ENCODE peak calls at places on chromosomes 4 and X, in eight cellular contexts. One of them, this sample, is unnamed.

GRCh38 chr4:37717575-37717974 is 31.4 kb upstream of the RELL1 start:
- DNase-seq in fibroblast of lung: peak; percentile 77
- DNase-seq in astrocyte: peak; percentile 63
- DNase-seq in astrocyte of the cerebellum: peak; percentile 23
- DNase-seq in CD4-positive, alpha-beta memory T cell: no peak
- DNase-seq in Caco-2: no peak
- DNase-seq in body of pancreas: no peak
- DNase-seq in lower leg skin: no peak
- DNase-seq in this sample: no peak

GRCh38 chr4:121125486-121125885 is 38.6 kb downstream of the TNIP3 start:
- DNase-seq in fibroblast of lung: no peak
- DNase-seq in astrocyte: no peak
- DNase-seq in astrocyte of the cerebellum: no peak
- DNase-seq in CD4-positive, alpha-beta memory T cell: no peak
- DNase-seq in Caco-2: no peak
- DNase-seq in body of pancreas: no peak
- DNase-seq in lower leg skin: no peak
- DNase-seq in this sample: no peak

GRCh38 chr4:131499139-131499873 is 1649.8 kb upstream of the PCDH10 start:
- DNase-seq in fibroblast of lung: peak; percentile 89
- DNase-seq in astrocyte: peak; percentile 92
- DNase-seq in astrocyte of the cerebellum: peak; percentile 93
- DNase-seq in CD4-positive, alpha-beta memory T cell: no peak
- DNase-seq in Caco-2: no peak
- DNase-seq in body of pancreas: no peak
- DNase-seq in lower leg skin: no peak
- DNase-seq in this sample: no peak

GRCh38 chr4:169089004-169089403 is 78.9 kb upstream of the CBR4 start:
- DNase-seq in fibroblast of lung: no peak
- DNase-seq in astrocyte: no peak
- DNase-seq in astrocyte of the cerebellum: no peak
- DNase-seq in CD4-positive, alpha-beta memory T cell: no peak
- DNase-seq in Caco-2: no peak
- DNase-seq in body of pancreas: no peak
- DNase-seq in lower leg skin: no peak
- DNase-seq in this sample: no peak

GRCh38 chr4:52751349-52751911 is at the start of gene ERVMER34-1:
- DNase-seq in fibroblast of lung: peak; percentile 27
- DNase-seq in astrocyte: peak; percentile 8
- DNase-seq in astrocyte of the cerebellum: no peak
- DNase-seq in CD4-positive, alpha-beta memory T cell: no peak
- DNase-seq in Caco-2: peak; percentile 94
- DNase-seq in body of pancreas: peak; percentile 79
- DNase-seq in lower leg skin: no peak
- DNase-seq in this sample: no peak

GRCh38 chrX:140099221-140099620 is 133.9 kb upstream of the CXorf66 start:
- DNase-seq in fibroblast of lung: no peak
- DNase-seq in astrocyte: no peak
- DNase-seq in astrocyte of the cerebellum: no peak
- DNase-seq in CD4-positive, alpha-beta memory T cell: no peak
- DNase-seq in Caco-2: no peak
- DNase-seq in body of pancreas: no peak
- DNase-seq in lower leg skin: no peak
- DNase-seq in this sample: no peak

GRCh38 chr4:175412744-175413143 is 399.3 kb downstream of the GPM6A start:
- DNase-seq in fibroblast of lung: peak; percentile 93
- DNase-seq in astrocyte: peak; percentile 91
- DNase-seq in astrocyte of the cerebellum: peak; percentile 60
- DNase-seq in CD4-positive, alpha-beta memory T cell: no peak
- DNase-seq in Caco-2: no peak
- DNase-seq in body of pancreas: no peak
- DNase-seq in lower leg skin: no peak
- DNase-seq in this sample: no peak

GRCh38 chrX:149453030-149453429 is 52.1 kb downstream of the IDS start:
- DNase-seq in fibroblast of lung: peak; percentile 45
- DNase-seq in astrocyte: peak; percentile 37
- DNase-seq in astrocyte of the cerebellum: no peak
- DNase-seq in CD4-positive, alpha-beta memory T cell: no peak
- DNase-seq in Caco-2: no peak
- DNase-seq in body of pancreas: no peak
- DNase-seq in lower leg skin: peak; percentile 29
- DNase-seq in this sample: no peak

GRCh38 chrX:45843518-45843917 is 642.8 kb upstream of the DIPK2B start:
- DNase-seq in fibroblast of lung: no peak
- DNase-seq in astrocyte: no peak
- DNase-seq in astrocyte of the cerebellum: no peak
- DNase-seq in CD4-positive, alpha-beta memory T cell: peak; percentile 24
- DNase-seq in Caco-2: no peak
- DNase-seq in body of pancreas: no peak
- DNase-seq in lower leg skin: no peak
- DNase-seq in this sample: peak; percentile 14

GRCh38 chr4:138450546-138450945 is 208.4 kb upstream of the SLC7A11 start:
- DNase-seq in fibroblast of lung: no peak
- DNase-seq in astrocyte: no peak
- DNase-seq in astrocyte of the cerebellum: no peak
- DNase-seq in CD4-positive, alpha-beta memory T cell: no peak
- DNase-seq in Caco-2: no peak
- DNase-seq in body of pancreas: no peak
- DNase-seq in lower leg skin: no peak
- DNase-seq in this sample: no peak
- H3K4me3 ChIP-seq in fibroblast of lung: no peak overlapping the region
- H3K4me3 ChIP-seq in astrocyte: no peak overlapping the region
- H3K4me3 ChIP-seq in astrocyte of the cerebellum: no peak overlapping the region
- H3K4me3 ChIP-seq in CD4-positive, alpha-beta memory T cell: no peak overlapping the region
- H3K4me3 ChIP-seq in Caco-2: no peak overlapping the region
- H3K4me3 ChIP-seq in body of pancreas: no peak overlapping the region
- H3K4me3 ChIP-seq in lower leg skin: no peak overlapping the region
- H3K4me3 ChIP-seq in this sample: no peak overlapping the region

GRCh38 chr4:150960079-150960478 is 55.0 kb downstream of the LRBA start:
- DNase-seq in fibroblast of lung: peak; percentile 38
- DNase-seq in astrocyte: no peak
- DNase-seq in astrocyte of the cerebellum: no peak
- DNase-seq in CD4-positive, alpha-beta memory T cell: no peak
- DNase-seq in Caco-2: no peak
- DNase-seq in body of pancreas: no peak
- DNase-seq in lower leg skin: no peak
- DNase-seq in this sample: no peak

GRCh38 chr4:150964754-150965153 is 50.3 kb downstream of the LRBA start:
- DNase-seq in fibroblast of lung: no peak
- DNase-seq in astrocyte: no peak
- DNase-seq in astrocyte of the cerebellum: no peak
- DNase-seq in CD4-positive, alpha-beta memory T cell: no peak
- DNase-seq in Caco-2: no peak
- DNase-seq in body of pancreas: no peak
- DNase-seq in lower leg skin: no peak
- DNase-seq in this sample: no peak

GRCh38 chr4:150961566-150961965 is 53.5 kb downstream of the LRBA start:
- DNase-seq in fibroblast of lung: no peak
- DNase-seq in astrocyte: no peak
- DNase-seq in astrocyte of the cerebellum: no peak
- DNase-seq in CD4-positive, alpha-beta memory T cell: no peak
- DNase-seq in Caco-2: no peak
- DNase-seq in body of pancreas: no peak
- DNase-seq in lower leg skin: no peak
- DNase-seq in this sample: no peak

GRCh38 chr4:150962245-150962644 is 52.8 kb downstream of the LRBA start:
- DNase-seq in fibroblast of lung: peak; percentile 32
- DNase-seq in astrocyte: no peak
- DNase-seq in astrocyte of the cerebellum: no peak
- DNase-seq in CD4-positive, alpha-beta memory T cell: no peak
- DNase-seq in Caco-2: no peak
- DNase-seq in body of pancreas: no peak
- DNase-seq in lower leg skin: no peak
- DNase-seq in this sample: peak; percentile 74

DNA sequence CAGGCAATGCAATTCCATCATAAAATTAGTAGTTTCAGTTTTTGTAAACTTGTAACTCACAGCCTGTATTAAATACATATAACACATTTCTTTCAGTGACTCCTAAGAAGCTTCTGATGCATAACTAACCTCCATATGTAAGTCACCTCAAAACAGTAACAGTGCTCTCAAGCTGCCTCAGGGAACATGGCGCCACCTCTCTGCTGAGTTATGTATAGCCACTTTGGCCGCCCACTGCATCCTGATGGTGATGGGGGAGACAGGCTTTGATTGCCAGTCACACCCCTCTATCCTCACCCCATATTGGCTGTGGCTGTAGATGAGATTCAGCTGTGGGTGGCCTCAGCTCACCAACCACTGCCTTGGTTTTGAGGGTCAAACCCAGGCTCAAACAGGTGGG is 54.3 kb downstream of the LRBA start:
- DNase-seq in fibroblast of lung: no peak
- DNase-seq in astrocyte: no peak
- DNase-seq in astrocyte of the cerebellum: no peak
- DNase-seq in CD4-positive, alpha-beta memory T cell: no peak
- DNase-seq in Caco-2: peak; percentile 45
- DNase-seq in body of pancreas: no peak
- DNase-seq in lower leg skin: no peak
- DNase-seq in this sample: peak; percentile 33
- H3K4me3 ChIP-seq in fibroblast of lung: no peak overlapping the region
- H3K4me3 ChIP-seq in astrocyte: no peak overlapping the region
- H3K4me3 ChIP-seq in astrocyte of the cerebellum: no peak overlapping the region
- H3K4me3 ChIP-seq in CD4-positive, alpha-beta memory T cell: no peak overlapping the region
- H3K4me3 ChIP-seq in Caco-2: no peak overlapping the region
- H3K4me3 ChIP-seq in body of pancreas: no peak overlapping the region
- H3K4me3 ChIP-seq in lower leg skin: no peak overlapping the region
- H3K4me3 ChIP-seq in this sample: no peak overlapping the region

GRCh38 chr4:142551513-142552280 is 294.4 kb downstream of the INPP4B start:
- DNase-seq in fibroblast of lung: peak; percentile 68
- DNase-seq in astrocyte: peak; percentile 61
- DNase-seq in astrocyte of the cerebellum: no peak
- DNase-seq in CD4-positive, alpha-beta memory T cell: no peak
- DNase-seq in Caco-2: no peak
- DNase-seq in body of pancreas: no peak
- DNase-seq in lower leg skin: no peak
- DNase-seq in this sample: no peak
- H3K4me3 ChIP-seq in fibroblast of lung: no peak overlapping the region
- H3K4me3 ChIP-seq in astrocyte: no peak overlapping the region
- H3K4me3 ChIP-seq in astrocyte of the cerebellum: no peak overlapping the region
- H3K4me3 ChIP-seq in CD4-positive, alpha-beta memory T cell: no peak overlapping the region
- H3K4me3 ChIP-seq in Caco-2: no peak overlapping the region
- H3K4me3 ChIP-seq in body of pancreas: no peak overlapping the region
- H3K4me3 ChIP-seq in lower leg skin: no peak overlapping the region
- H3K4me3 ChIP-seq in this sample: no peak overlapping the region

GRCh38 chr4:159098482-159099127 is 4.3 kb upstream of the RAPGEF2 start:
- DNase-seq in fibroblast of lung: no peak
- DNase-seq in astrocyte: no peak
- DNase-seq in astrocyte of the cerebellum: no peak
- DNase-seq in CD4-positive, alpha-beta memory T cell: no peak
- DNase-seq in Caco-2: no peak
- DNase-seq in body of pancreas: no peak
- DNase-seq in lower leg skin: no peak
- DNase-seq in this sample: no peak
- H3K4me3 ChIP-seq in fibroblast of lung: no peak overlapping the region
- H3K4me3 ChIP-seq in astrocyte: no peak overlapping the region
- H3K4me3 ChIP-seq in astrocyte of the cerebellum: no peak overlapping the region
- H3K4me3 ChIP-seq in CD4-positive, alpha-beta memory T cell: no peak overlapping the region
- H3K4me3 ChIP-seq in Caco-2: no peak overlapping the region
- H3K4me3 ChIP-seq in body of pancreas: no peak overlapping the region
- H3K4me3 ChIP-seq in lower leg skin: no peak overlapping the region
- H3K4me3 ChIP-seq in this sample: no peak overlapping the region

GRCh38 chr4:85669992-85670548 is 195.1 kb downstream of the ARHGAP24 start:
- DNase-seq in fibroblast of lung: no peak
- DNase-seq in astrocyte: no peak
- DNase-seq in astrocyte of the cerebellum: no peak
- DNase-seq in CD4-positive, alpha-beta memory T cell: no peak
- DNase-seq in Caco-2: no peak
- DNase-seq in body of pancreas: no peak
- DNase-seq in lower leg skin: no peak
- DNase-seq in this sample: no peak
- H3K4me3 ChIP-seq in fibroblast of lung: no peak overlapping the region
- H3K4me3 ChIP-seq in astrocyte: no peak overlapping the region
- H3K4me3 ChIP-seq in astrocyte of the cerebellum: no peak overlapping the region
- H3K4me3 ChIP-seq in CD4-positive, alpha-beta memory T cell: no peak overlapping the region
- H3K4me3 ChIP-seq in Caco-2: no peak overlapping the region
- H3K4me3 ChIP-seq in body of pancreas: no peak overlapping the region
- H3K4me3 ChIP-seq in lower leg skin: no peak overlapping the region
- H3K4me3 ChIP-seq in this sample: no peak overlapping the region

GRCh38 chr4:159227378-159227777 is 124.5 kb downstream of the RAPGEF2 start:
- DNase-seq in fibroblast of lung: peak; percentile 58
- DNase-seq in astrocyte: peak; percentile 52
- DNase-seq in astrocyte of the cerebellum: no peak
- DNase-seq in CD4-positive, alpha-beta memory T cell: no peak
- DNase-seq in Caco-2: no peak
- DNase-seq in body of pancreas: no peak
- DNase-seq in lower leg skin: no peak
- DNase-seq in this sample: no peak
- H3K4me3 ChIP-seq in fibroblast of lung: peak overlapping the region; percentile 66
- H3K4me3 ChIP-seq in astrocyte: no peak overlapping the region
- H3K4me3 ChIP-seq in astrocyte of the cerebellum: no peak overlapping the region
- H3K4me3 ChIP-seq in CD4-positive, alpha-beta memory T cell: no peak overlapping the region
- H3K4me3 ChIP-seq in Caco-2: no peak overlapping the region
- H3K4me3 ChIP-seq in body of pancreas: no peak overlapping the region
- H3K4me3 ChIP-seq in lower leg skin: no peak overlapping the region
- H3K4me3 ChIP-seq in this sample: no peak overlapping the region

GRCh38 chrX:36961590-36961989 is 46.6 kb upstream of the FAM47C start:
- DNase-seq in fibroblast of lung: no peak
- DNase-seq in astrocyte: no peak
- DNase-seq in astrocyte of the cerebellum: no peak
- DNase-seq in CD4-positive, alpha-beta memory T cell: no peak
- DNase-seq in Caco-2: no peak
- DNase-seq in body of pancreas: no peak
- DNase-seq in lower leg skin: no peak
- DNase-seq in this sample: no peak

GRCh38 chrX:36963069-36963808 is 44.9 kb upstream of the FAM47C start:
- DNase-seq in fibroblast of lung: no peak
- DNase-seq in astrocyte: no peak
- DNase-seq in astrocyte of the cerebellum: no peak
- DNase-seq in CD4-positive, alpha-beta memory T cell: no peak
- DNase-seq in Caco-2: no peak
- DNase-seq in body of pancreas: no peak
- DNase-seq in lower leg skin: no peak
- DNase-seq in this sample: no peak

GRCh38 chrX:36963852-36964251 is 44.3 kb upstream of the FAM47C start:
- DNase-seq in fibroblast of lung: no peak
- DNase-seq in astrocyte: no peak
- DNase-seq in astrocyte of the cerebellum: no peak
- DNase-seq in CD4-positive, alpha-beta memory T cell: no peak
- DNase-seq in Caco-2: no peak
- DNase-seq in body of pancreas: no peak
- DNase-seq in lower leg skin: no peak
- DNase-seq in this sample: no peak
- H3K4me3 ChIP-seq in fibroblast of lung: no peak overlapping the region
- H3K4me3 ChIP-seq in astrocyte: no peak overlapping the region
- H3K4me3 ChIP-seq in astrocyte of the cerebellum: peak overlapping the region; percentile 26
- H3K4me3 ChIP-seq in CD4-positive, alpha-beta memory T cell: no peak overlapping the region
- H3K4me3 ChIP-seq in Caco-2: no peak overlapping the region
- H3K4me3 ChIP-seq in body of pancreas: no peak overlapping the region
- H3K4me3 ChIP-seq in lower leg skin: no peak overlapping the region
- H3K4me3 ChIP-seq in this sample: no peak overlapping the region

This sample was measured in MM.1S.